ENCODE peak calls at places on chromosomes 13 and 19, in eight cellular contexts. One of them, this sample, is unnamed.

GRCh38 chr19:45782820-45783785 is 813 bp upstream of the DMPK start:
- DNase-seq in SK-N-SH: peak
- DNase-seq in NCI-H774: no peak
- DNase-seq in thoracic aorta: no peak
- DNase-seq in neural crest cell: no peak
- DNase-seq in cardiac fibroblast: peak
- DNase-seq in BJ: peak
- DNase-seq in activated CD4-positive, alpha-beta T cell treated with anti-CD3 and anti-CD28 coated beads for 24 hours: no peak
- DNase-seq in this sample: no peak

GRCh38 chr13:83883061-83883523 is 818 bp upstream of the SLITRK1 start:
- DNase-seq in NCI-H774: peak
- DNase-seq in thoracic aorta: no peak
- DNase-seq in BJ: no peak
- DNase-seq in activated CD4-positive, alpha-beta T cell treated with anti-CD3 and anti-CD28 coated beads for 24 hours: no peak
- DNase-seq in SK-N-SH: no peak
- DNase-seq in cardiac fibroblast: no peak
- DNase-seq in neural crest cell: no peak
- DNase-seq in this sample: no peak

GRCh38 chr13:62387642-62388041 is 972.0 kb upstream of the PCDH20 start:
- DNase-seq in neural crest cell: no peak
- DNase-seq in BJ: no peak
- DNase-seq in NCI-H774: no peak
- DNase-seq in thoracic aorta: no peak
- DNase-seq in SK-N-SH: peak
- DNase-seq in activated CD4-positive, alpha-beta T cell treated with anti-CD3 and anti-CD28 coated beads for 24 hours: no peak
- DNase-seq in cardiac fibroblast: peak
- DNase-seq in this sample: no peak

GRCh38 chr19:17286742-17287141 is 5.0 kb downstream of the ANKLE1 start:
- DNase-seq in thoracic aorta: no peak
- DNase-seq in neural crest cell: no peak
- DNase-seq in SK-N-SH: no peak
- DNase-seq in cardiac fibroblast: no peak
- DNase-seq in BJ: no peak
- DNase-seq in activated CD4-positive, alpha-beta T cell treated with anti-CD3 and anti-CD28 coated beads for 24 hours: no peak
- DNase-seq in NCI-H774: no peak
- DNase-seq in this sample: no peak

GRCh38 chr13:98930014-98930625 is 47.7 kb downstream of the DOCK9 start:
- DNase-seq in BJ: no peak
- DNase-seq in cardiac fibroblast: no peak
- DNase-seq in NCI-H774: no peak
- DNase-seq in neural crest cell: no peak
- DNase-seq in SK-N-SH: no peak
- DNase-seq in activated CD4-positive, alpha-beta T cell treated with anti-CD3 and anti-CD28 coated beads for 24 hours: no peak
- DNase-seq in thoracic aorta: no peak
- DNase-seq in this sample: no peak

GRCh38 chr19:15304140-15304705 is 28.1 kb downstream of the BRD4 start:
- DNase-seq in neural crest cell: no peak
- DNase-seq in SK-N-SH: peak
- DNase-seq in NCI-H774: no peak
- DNase-seq in thoracic aorta: no peak
- DNase-seq in activated CD4-positive, alpha-beta T cell treated with anti-CD3 and anti-CD28 coated beads for 24 hours: no peak
- DNase-seq in BJ: no peak
- DNase-seq in cardiac fibroblast: no peak
- DNase-seq in this sample: peak

GRCh38 chr19:17721821-17722220 is 2.5 kb downstream of the MAP1S start:
- DNase-seq in cardiac fibroblast: peak
- DNase-seq in thoracic aorta: no peak
- DNase-seq in activated CD4-positive, alpha-beta T cell treated with anti-CD3 and anti-CD28 coated beads for 24 hours: no peak
- DNase-seq in neural crest cell: no peak
- DNase-seq in NCI-H774: no peak
- DNase-seq in BJ: no peak
- DNase-seq in SK-N-SH: no peak
- DNase-seq in this sample: no peak

GRCh38 chr19:50496189-50497029 is 14.6 kb downstream of the JOSD2 start:
- DNase-seq in thoracic aorta: no peak
- DNase-seq in activated CD4-positive, alpha-beta T cell treated with anti-CD3 and anti-CD28 coated beads for 24 hours: no peak
- DNase-seq in SK-N-SH: peak
- DNase-seq in NCI-H774: no peak
- DNase-seq in BJ: no peak
- DNase-seq in cardiac fibroblast: peak
- DNase-seq in neural crest cell: peak
- DNase-seq in this sample: no peak

GRCh38 chr13:101875091-101875490 is 422.6 kb downstream of the ITGBL1 start:
- DNase-seq in thoracic aorta: no peak
- DNase-seq in activated CD4-positive, alpha-beta T cell treated with anti-CD3 and anti-CD28 coated beads for 24 hours: no peak
- DNase-seq in SK-N-SH: no peak
- DNase-seq in cardiac fibroblast: no peak
- DNase-seq in BJ: no peak
- DNase-seq in NCI-H774: no peak
- DNase-seq in neural crest cell: no peak
- DNase-seq in this sample: no peak

GRCh38 chr19:55216461-55217198 is 7.3 kb upstream of the PTPRH start:
- DNase-seq in neural crest cell: peak
- DNase-seq in thoracic aorta: peak
- DNase-seq in SK-N-SH: peak
- DNase-seq in NCI-H774: peak
- DNase-seq in cardiac fibroblast: peak
- DNase-seq in activated CD4-positive, alpha-beta T cell treated with anti-CD3 and anti-CD28 coated beads for 24 hours: peak
- DNase-seq in BJ: peak
- DNase-seq in this sample: peak

GRCh38 chr19:41261474-41262190 is 2.5 kb upstream of the HNRNPUL1 start:
- DNase-seq in NCI-H774: no peak
- DNase-seq in thoracic aorta: no peak
- DNase-seq in cardiac fibroblast: no peak
- DNase-seq in BJ: no peak
- DNase-seq in SK-N-SH: no peak
- DNase-seq in neural crest cell: no peak
- DNase-seq in activated CD4-positive, alpha-beta T cell treated with anti-CD3 and anti-CD28 coated beads for 24 hours: no peak
- DNase-seq in this sample: no peak

GRCh38 chr19:10708261-10708660 is 7.0 kb downstream of the QTRT1 start:
- DNase-seq in neural crest cell: no peak
- DNase-seq in thoracic aorta: no peak
- DNase-seq in BJ: no peak
- DNase-seq in activated CD4-positive, alpha-beta T cell treated with anti-CD3 and anti-CD28 coated beads for 24 hours: no peak
- DNase-seq in cardiac fibroblast: no peak
- DNase-seq in SK-N-SH: no peak
- DNase-seq in NCI-H774: no peak
- DNase-seq in this sample: no peak

GRCh38 chr13:30341815-30342570 is 34.6 kb upstream of the KATNAL1 start:
- DNase-seq in thoracic aorta: peak
- DNase-seq in activated CD4-positive, alpha-beta T cell treated with anti-CD3 and anti-CD28 coated beads for 24 hours: no peak
- DNase-seq in NCI-H774: no peak
- DNase-seq in neural crest cell: no peak
- DNase-seq in cardiac fibroblast: peak
- DNase-seq in BJ: peak
- DNase-seq in SK-N-SH: peak
- DNase-seq in this sample: peak

GRCh38 chr13:59391696-59392095 is 772.0 kb downstream of the DIAPH3 start:
- DNase-seq in neural crest cell: peak
- DNase-seq in thoracic aorta: no peak
- DNase-seq in cardiac fibroblast: peak
- DNase-seq in SK-N-SH: peak
- DNase-seq in activated CD4-positive, alpha-beta T cell treated with anti-CD3 and anti-CD28 coated beads for 24 hours: peak
- DNase-seq in BJ: no peak
- DNase-seq in NCI-H774: peak
- DNase-seq in this sample: peak

GRCh38 chr19:47107201-47107952 is 6.2 kb downstream of the ZC3H4 start:
- DNase-seq in activated CD4-positive, alpha-beta T cell treated with anti-CD3 and anti-CD28 coated beads for 24 hours: no peak
- DNase-seq in SK-N-SH: no peak
- DNase-seq in NCI-H774: no peak
- DNase-seq in neural crest cell: no peak
- DNase-seq in thoracic aorta: no peak
- DNase-seq in cardiac fibroblast: no peak
- DNase-seq in BJ: no peak
- DNase-seq in this sample: no peak

GRCh38 chr13:80235131-80235530 is 105.8 kb downstream of the SPRY2 start:
- DNase-seq in thoracic aorta: no peak
- DNase-seq in cardiac fibroblast: no peak
- DNase-seq in NCI-H774: no peak
- DNase-seq in SK-N-SH: no peak
- DNase-seq in BJ: no peak
- DNase-seq in activated CD4-positive, alpha-beta T cell treated with anti-CD3 and anti-CD28 coated beads for 24 hours: no peak
- DNase-seq in neural crest cell: no peak
- DNase-seq in this sample: no peak